ENCODE peak calls at places on chromosomes 6 and 20, in four cellular contexts. R is occipital lobe, F is ELF-1, Y is left ventricle myocardium superior. Q is an unnamed sample.

GRCh38 chr6:169213814-169214520 is 39.7 kb downstream of the THBS2 start:
- DNase-seq in R (no peak), F (no peak), Y (no peak), Q (no peak)

GRCh38 chr6:3751019-3751729 is at the start of gene PXDC1:
- DNase-seq in R (no peak), F (no peak), Y (peak), Q (peak)

GRCh38 chr6:2733736-2734480 is 16.8 kb downstream of the MYLK4 start:
- DNase-seq in R (no peak), F (no peak), Y (peak), Q (peak)

GRCh38 chr6:69881322-69882151 is 15.2 kb downstream of the COL19A1 start:
- DNase-seq in R (no peak), F (no peak), Y (no peak), Q (no peak)

GRCh38 chr6:111418971-111419693 is 63.9 kb downstream of the REV3L start:
- DNase-seq in R (no peak), F (no peak), Y (no peak), Q (no peak)

GRCh38 chr6:939526-940252 is 246.8 kb upstream of the EXOC2 start:
- DNase-seq in R (no peak), F (no peak), Y (no peak), Q (no peak)

GRCh38 chr6:3748208-3748701 is 3.3 kb downstream of the PXDC1 start:
- DNase-seq in R (no peak), F (peak), Y (peak), Q (peak)

GRCh38 chr20:2756056-2756611 is 44.3 kb downstream of the CPXM1 start:
- DNase-seq in R (no peak), F (peak), Y (no peak), Q (no peak)

GRCh38 chr20:59787186-59787890 is 146.1 kb downstream of the SYCP2 start:
- DNase-seq in R (no peak), F (no peak), Y (no peak), Q (no peak)

GRCh38 chr6:149614352-149614751 is 34.2 kb downstream of the KATNA1 start:
- DNase-seq in R (no peak), F (no peak), Y (no peak), Q (no peak)

GRCh38 chr20:2688041-2688591 is 4.5 kb upstream of the EBF4 start:
- DNase-seq in R (peak), F (peak), Y (peak), Q (peak)

GRCh38 chr6:166688901-166689300 is 61.9 kb upstream of the RPS6KA2 start:
- DNase-seq in R (no peak), F (no peak), Y (no peak), Q (no peak)

GRCh38 chr20:32070690-32071213 is 18.7 kb downstream of the HCK start:
- DNase-seq in R (no peak), F (no peak), Y (no peak), Q (no peak)

GRCh38 chr6:22716721-22717120 is 147.4 kb downstream of the HDGFL1 start:
- DNase-seq in R (no peak), F (no peak), Y (no peak), Q (no peak)

GRCh38 chr6:89987830-89988229 is 93.6 kb downstream of the GJA10 start:
- DNase-seq in R (no peak), F (no peak), Y (no peak), Q (no peak)

GRCh38 chr20:62178316-62179161 is 4.3 kb upstream of the MTG2 start:
- DNase-seq in R (no peak), F (no peak), Y (peak), Q (no peak)

GRCh38 chr6:53651764-53652401 is 13.7 kb downstream of the KLHL31 start:
- DNase-seq in R (peak), F (peak), Y (peak), Q (peak)

GRCh38 chr20:653110-653589 is at the start of gene SRXN1:
- DNase-seq in R (peak), F (peak), Y (peak), Q (peak)

GRCh38 chr20:61899971-61900370 is 165.7 kb downstream of the TAF4 start:
- DNase-seq in R (no peak), F (no peak), Y (peak), Q (no peak)

GRCh38 chr20:50309764-50310672 is 119.4 kb downstream of the CEBPB start:
- DNase-seq in R (no peak), F (no peak), Y (no peak), Q (no peak)

GRCh38 chr6:107032051-107032450 is 4.1 kb downstream of the MTRES1 start:
- DNase-seq in R (no peak), F (no peak), Y (no peak), Q (no peak)

GRCh38 chr6:27495386-27496135 is 22.7 kb upstream of the ZNF184 start:
- DNase-seq in R (no peak), F (peak), Y (peak), Q (peak)

GRCh38 chr6:52543729-52544324 is 33.0 kb downstream of the TRAM2 start:
- DNase-seq in R (no peak), F (peak), Y (no peak), Q (no peak)

GRCh38 chr6:100719883-100720682 is 161.0 kb downstream of the ASCC3 start:
- DNase-seq in R (no peak), F (no peak), Y (no peak), Q (no peak)

GRCh38 chr20:878511-879307 is 37.4 kb downstream of the ANGPT4 start:
- DNase-seq in R (no peak), F (peak), Y (no peak), Q (peak)

GRCh38 chr6:161152527-161152862 is 121.4 kb downstream of the AGPAT4 start:
- DNase-seq in R (no peak), F (no peak), Y (no peak), Q (no peak)

GRCh38 chr20:57399587-57400261 is 8.5 kb downstream of the RBM38 start:
- DNase-seq in R (no peak), F (no peak), Y (peak), Q (no peak)

GRCh38 chr6:144434308-144434990 is 149.3 kb downstream of the UTRN start:
- DNase-seq in R (no peak), F (no peak), Y (no peak), Q (no peak)

GRCh38 chr20:23116301-23117089 is 30.4 kb upstream of the CD93 start:
- DNase-seq in R (no peak), F (no peak), Y (no peak), Q (no peak)

Q was measured in RPMI8226.